ENCODE peak calls at places on chromosomes 11 and 22, in six cellular contexts. O is WTC11, V is GM06990, K is gastrocnemius medialis, N is ovary, A is Peyer's patch. U is an unnamed sample.

GRCh38 chr11:41403462-41403861 is 56.0 kb downstream of the LRRC4C start:
- DNase-seq in N (no peak), A (no peak), V (no peak), K (no peak), O (no peak), U (no peak)

GRCh38 chr22:40605676-40606250 is 30.8 kb downstream of the MRTFA start:
- DNase-seq in O (no peak), V (no peak), N (no peak), A (no peak), K (no peak), U (no peak)

GRCh38 chr11:112042161-112042960 is 17.2 kb downstream of the DLAT start:
- DNase-seq in N (no peak), K (no peak), O (no peak), A (no peak), V (no peak), U (no peak)

GRCh38 chr11:134597452-134597851 is 185.4 kb upstream of the B3GAT1 start:
- DNase-seq in A (no peak), O (no peak), N (no peak), K (no peak), V (no peak), U (no peak)

GRCh38 chr11:65528819-65529350 is 4.0 kb downstream of the SCYL1 start:
- DNase-seq in O (no peak), K (no peak), V (no peak), N (peak; percentile 68), A (no peak), U (no peak)

GRCh38 chr11:135001581-135001980 is 589.5 kb upstream of the B3GAT1 start:
- DNase-seq in A (no peak), K (no peak), N (no peak), O (no peak), V (no peak), U (no peak)

GRCh38 chr22:27173530-27173929 is 516.1 kb downstream of the MIAT start:
- DNase-seq in A (no peak), K (no peak), V (no peak), O (no peak), N (no peak), U (no peak)

GRCh38 chr11:61724437-61724836 is 28.0 kb upstream of the MYRF start:
- DNase-seq in V (no peak), K (no peak), A (no peak), O (no peak), N (no peak), U (no peak)

GRCh38 chr22:42324991-42325710 is 54.7 kb upstream of the TCF20 start:
- DNase-seq in A (no peak), N (no peak), K (no peak), O (peak; percentile 36), V (no peak), U (no peak)

GRCh38 chr22:41324818-41325528 is 23.6 kb downstream of the ZC3H7B start:
- DNase-seq in V (no peak), K (no peak), A (no peak), O (no peak), N (no peak), U (no peak)

GRCh38 chr11:59243633-59244032 is 30.9 kb upstream of the MPEG1 start:
- DNase-seq in A (no peak), V (no peak), N (no peak), O (no peak), K (no peak), U (no peak)

GRCh38 chr22:49198705-49199084 is 629.0 kb downstream of the BRD1 start:
- DNase-seq in K (peak; percentile 5), N (peak; percentile 8), A (peak; percentile 25), O (no peak), V (no peak), U (peak; percentile 7)

GRCh38 chr11:10122337-10123197 is 171.5 kb downstream of the SBF2 start:
- DNase-seq in N (no peak), V (no peak), A (no peak), K (no peak), O (no peak), U (no peak)

GRCh38 chr11:64723117-64723906 is at the start of gene NRXN2:
- DNase-seq in A (peak; percentile 92), N (peak; percentile 89), K (peak; percentile 78), O (peak; percentile 87), V (peak; percentile 87), U (no peak)

GRCh38 chr11:106077609-106078517 is at the start of gene AASDHPPT:
- DNase-seq in K (no peak), A (no peak), V (no peak), O (no peak), N (no peak), U (no peak)

GRCh38 chr11:125141686-125142535 is 22.6 kb upstream of the PKNOX2 start:
- DNase-seq in N (peak; percentile 64), A (peak; percentile 66), V (peak; percentile 41), K (no peak), O (peak; percentile 90), U (peak; percentile 56)

GRCh38 chr11:60756307-60757032 is at the start of gene MS4A15:
- DNase-seq in N (no peak), O (no peak), V (no peak), K (no peak), A (peak; percentile 56), U (no peak)

GRCh38 chr22:44192098-44192810 is 11.5 kb downstream of the PARVG start:
- DNase-seq in N (no peak), V (peak; percentile 67), A (no peak), K (no peak), O (peak; percentile 86), U (no peak)

GRCh38 chr11:4019891-4020290 is 74.7 kb upstream of the RRM1 start:
- DNase-seq in V (no peak), A (no peak), N (no peak), O (no peak), K (no peak), U (no peak)

GRCh38 chr11:37718431-37718999 is 1120.5 kb upstream of the RAG2 start:
- DNase-seq in N (no peak), O (no peak), K (no peak), V (no peak), A (peak; percentile 77), U (no peak)

GRCh38 chr11:6096417-6096816 is 11.1 kb upstream of the OR56B4 start:
- DNase-seq in A (no peak), O (no peak), K (no peak), V (no peak), N (no peak), U (no peak)

GRCh38 chr11:15101072-15101701 is 13.5 kb upstream of the INSC start:
- DNase-seq in A (peak; percentile 87), V (no peak), K (peak; percentile 38), O (peak; percentile 77), N (peak; percentile 40), U (no peak)

GRCh38 chr11:12546122-12546521 is 128.1 kb upstream of the TEAD1 start:
- DNase-seq in O (no peak), A (no peak), V (no peak), N (no peak), K (no peak), U (no peak)

GRCh38 chr11:12547953-12548650 is 126.1 kb upstream of the TEAD1 start:
- DNase-seq in O (no peak), V (no peak), N (no peak), K (no peak), A (no peak), U (no peak)

GRCh38 chr11:12543596-12544415 is 130.4 kb upstream of the TEAD1 start:
- DNase-seq in N (no peak), A (no peak), K (no peak), O (no peak), V (no peak), U (no peak)

GRCh38 chr11:12544986-12545775 is 129.0 kb upstream of the TEAD1 start:
- DNase-seq in K (no peak), V (no peak), O (no peak), A (no peak), N (no peak), U (no peak)

GRCh38 chr11:12546660-12547059 is 127.6 kb upstream of the TEAD1 start:
- DNase-seq in A (no peak), O (no peak), N (no peak), K (no peak), V (no peak), U (no peak)
- TF ChIP-seq CTCF in A (no peak), O (no peak), N (no peak), K (no peak), V (no peak), U (no peak)

GRCh38 chr11:31798057-31799035 is 12.8 kb downstream of the PAX6 start:
- DNase-seq in O (peak; percentile 86), V (peak; percentile 69), A (no peak), N (no peak), K (no peak), U (no peak)
- TF ChIP-seq CTCF in O (no peak), V (peak; percentile 55), A (no peak), N (no peak), K (peak; percentile 22), U (no peak)

GRCh38 chr11:17738350-17739207 is 4.0 kb downstream of the KCNC1 start:
- DNase-seq in A (peak; percentile 33), V (no peak), O (peak; percentile 66), N (peak; percentile 19), K (peak; percentile 7), U (no peak)

GRCh38 chr11:17736921-17737817 is 2.6 kb downstream of the KCNC1 start:
- DNase-seq in N (peak; percentile 10), V (no peak), A (peak; percentile 28), K (no peak), O (no peak), U (no peak)

GRCh38 chr11:17734418-17734911 is at the start of gene KCNC1:
- DNase-seq in N (peak; percentile 55), A (peak; percentile 13), K (no peak), V (no peak), O (peak; percentile 62), U (no peak)

GRCh38 chr11:17734986-17735822 is 623 bp downstream of the KCNC1 start:
- DNase-seq in K (no peak), V (peak; percentile 39), O (peak; percentile 77), N (peak; percentile 81), A (peak; percentile 60), U (no peak)

DNA sequence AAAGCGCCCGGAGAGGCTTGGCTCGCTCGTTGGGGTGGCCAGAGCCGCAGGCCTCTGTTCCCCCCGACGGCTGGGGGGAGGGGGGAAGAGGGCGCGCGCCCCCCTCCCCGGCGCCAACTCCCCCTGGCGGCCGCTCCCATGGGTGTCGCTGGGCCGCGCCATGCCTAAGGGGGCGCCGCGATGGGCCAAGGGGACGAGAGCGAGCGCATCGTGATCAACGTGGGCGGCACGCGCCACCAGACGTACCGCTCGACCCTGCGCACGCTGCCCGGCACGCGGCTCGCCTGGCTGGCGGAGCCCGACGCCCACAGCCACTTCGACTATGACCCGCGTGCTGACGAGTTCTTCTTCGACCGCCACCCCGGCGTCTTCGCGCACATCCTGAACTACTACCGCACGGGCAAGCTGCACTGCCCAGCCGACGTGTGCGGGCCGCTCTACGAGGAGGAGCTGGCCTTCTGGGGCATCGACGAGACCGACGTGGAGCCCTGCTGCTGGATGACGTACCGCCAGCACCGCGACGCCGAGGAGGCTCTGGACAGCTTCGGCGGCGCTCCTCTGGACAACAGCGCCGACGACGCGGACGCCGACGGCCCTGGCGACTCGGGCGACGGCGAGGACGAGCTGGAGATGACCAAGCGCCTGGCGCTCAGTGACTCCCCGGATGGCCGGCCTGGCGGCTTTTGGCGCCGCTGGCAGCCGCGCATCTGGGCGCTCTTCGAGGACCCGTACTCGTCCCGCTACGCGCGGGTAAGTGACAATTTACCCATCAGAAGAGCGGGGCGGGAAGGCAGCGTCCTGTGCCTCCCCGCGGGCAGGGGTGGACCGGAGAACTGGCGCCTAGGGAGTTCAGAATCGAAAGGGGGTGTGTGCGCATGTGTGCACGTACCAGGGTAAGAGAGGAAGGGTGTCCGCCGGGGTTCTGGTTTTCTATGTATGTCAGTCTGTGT is 1.5 kb downstream of the KCNC1 start:
- DNase-seq in K (no peak), V (no peak), O (peak; percentile 40), A (peak; percentile 28), N (peak; percentile 25), U (no peak)
- TF ChIP-seq CTCF in K (peak; percentile 30), V (no peak), O (peak; percentile 52), A (no peak), N (no peak), U (no peak)

GRCh38 chr11:46127150-46127638 is 5.9 kb upstream of the PHF21A start:
- DNase-seq in V (no peak), O (no peak), A (peak; percentile 58), K (peak; percentile 23), N (no peak), U (no peak)
- TF ChIP-seq CTCF in V (peak; percentile 51), O (no peak), A (no peak), K (no peak), N (no peak), U (no peak)

U was measured in omental fat pad.